ENCODE peak calls at places on chromosomes 5 and 9, in ten cellular contexts. I is CD8-positive, alpha-beta T cell; U is ovary; R is HCT116; W is AG09309; G is kidney epithelial cell; P is SK-N-SH; C is heart left ventricle; Z is A549; V is uterus. B is an unnamed sample.

GRCh38 chr5:2836133-2836532 is 84.7 kb upstream of the IRX2 start:
- DNase-seq in I (no peak), U (no peak), R (no peak), W (no peak), G (no peak), P (no peak), C (no peak), Z (no peak), V (no peak), B (no peak)

GRCh38 chr9:121568541-121569265 is 69.1 kb upstream of the GGTA1 start:
- DNase-seq in I (no peak), U (peak), R (no peak), W (no peak), G (no peak), P (peak), C (peak), Z (no peak), V (peak), B (no peak)

GRCh38 chr5:97425511-97425910 is 242.5 kb upstream of the RIOK2 start:
- DNase-seq in I (no peak), U (no peak), R (no peak), W (no peak), G (no peak), P (no peak), C (no peak), Z (no peak), V (no peak), B (peak)

GRCh38 chr5:134225780-134226440 is at the start of gene PPP2CA:
- DNase-seq in I (peak), U (peak), R (peak), W (peak), G (peak), P (peak), C (peak), Z (peak), V (peak), B (peak)

GRCh38 chr9:1083325-1083913 is 33.3 kb downstream of the DMRT2 start:
- DNase-seq in I (no peak), U (no peak), R (no peak), W (no peak), G (no peak), P (peak), C (peak), Z (peak), V (no peak), B (peak)

GRCh38 chr9:135876936-135877335 is 30.4 kb downstream of the CAMSAP1 start:
- DNase-seq in I (no peak), U (no peak), R (no peak), W (no peak), G (no peak), P (no peak), C (no peak), Z (no peak), V (no peak), B (no peak)

GRCh38 chr9:109799792-109800191 is 19.8 kb downstream of the PALM2AKAP2 start:
- DNase-seq in I (no peak), U (no peak), R (no peak), W (no peak), G (no peak), P (no peak), C (no peak), Z (no peak), V (no peak), B (no peak)

GRCh38 chr5:178234121-178234752 is 1.6 kb upstream of the PHYKPL start:
- DNase-seq in I (no peak), U (no peak), R (no peak), W (no peak), G (no peak), P (no peak), C (peak), Z (no peak), V (no peak), B (no peak)

GRCh38 chr9:129436751-129437625 is 183.9 kb downstream of the C9orf50 start:
- DNase-seq in I (peak), U (peak), R (no peak), W (no peak), G (no peak), P (peak), C (peak), Z (no peak), V (peak), B (peak)

GRCh38 chr5:9835121-9835770 is 205.1 kb upstream of the TAS2R1 start:
- DNase-seq in I (no peak), U (no peak), R (no peak), W (no peak), G (no peak), P (no peak), C (no peak), Z (no peak), V (no peak), B (peak)

GRCh38 chr9:72025956-72026355 is 34.5 kb downstream of the C9orf57 start:
- DNase-seq in I (no peak), U (no peak), R (no peak), W (no peak), G (no peak), P (no peak), C (no peak), Z (peak), V (no peak), B (no peak)

GRCh38 chr5:40486437-40487270 is 193.1 kb upstream of the PTGER4 start:
- DNase-seq in I (no peak), U (no peak), R (no peak), W (no peak), G (no peak), P (no peak), C (no peak), Z (no peak), V (no peak), B (no peak)

GRCh38 chr5:15008476-15008875 is 136.9 kb upstream of the ANKH start:
- DNase-seq in I (no peak), U (peak), R (peak), W (peak), G (peak), P (no peak), C (peak), Z (peak), V (peak), B (no peak)
- TF ChIP-seq CTCF in I (no peak), U (no peak), R (no peak), W (no peak), G (no peak), P (no peak), C (no peak), Z (no peak), V (no peak), B (no peak)

GRCh38 chr9:130729145-130729544 is 35.6 kb downstream of the EXOSC2 start:
- DNase-seq in I (no peak), U (no peak), R (no peak), W (no peak), G (no peak), P (no peak), C (no peak), Z (no peak), V (no peak), B (no peak)

GRCh38 chr9:130731355-130731754 is 37.8 kb downstream of the EXOSC2 start:
- DNase-seq in I (no peak), U (no peak), R (no peak), W (no peak), G (no peak), P (no peak), C (no peak), Z (no peak), V (no peak), B (no peak)

GRCh38 chr9:130728721-130729120 is 35.1 kb downstream of the EXOSC2 start:
- DNase-seq in I (no peak), U (no peak), R (peak), W (peak), G (no peak), P (no peak), C (no peak), Z (no peak), V (no peak), B (no peak)

GRCh38 chr9:130732793-130733221 is 39.2 kb downstream of the EXOSC2 start:
- DNase-seq in I (no peak), U (no peak), R (no peak), W (no peak), G (no peak), P (no peak), C (no peak), Z (peak), V (no peak), B (no peak)

DNA sequence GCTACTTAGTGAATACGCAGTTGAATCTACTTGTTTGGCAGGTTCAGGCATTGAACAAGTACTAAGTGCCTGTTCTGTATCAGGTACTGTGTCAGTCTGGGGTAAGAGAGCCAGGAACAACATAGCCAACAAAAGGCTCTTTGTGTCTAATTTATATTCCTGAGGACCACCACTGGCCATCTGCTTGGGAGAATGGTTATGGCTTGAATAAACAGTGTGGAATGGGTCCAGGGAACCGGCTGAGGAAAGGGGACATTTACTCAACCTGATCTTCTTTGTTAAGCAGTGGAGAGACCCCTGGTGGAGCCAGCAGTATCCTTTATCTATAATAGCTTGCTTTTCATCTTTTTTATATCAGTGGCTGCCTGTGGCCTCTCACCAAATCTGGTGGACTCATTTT is 38.6 kb downstream of the EXOSC2 start:
- DNase-seq in I (no peak), U (no peak), R (no peak), W (no peak), G (no peak), P (peak), C (no peak), Z (peak), V (no peak), B (no peak)
- TF ChIP-seq CTCF in I (no peak), U (no peak), R (peak), W (no peak), G (peak), P (peak), C (no peak), Z (peak), V (no peak), B (no peak)

GRCh38 chr9:138053996-138054752 is 176.6 kb downstream of the CACNA1B start:
- DNase-seq in I (no peak), U (peak), R (no peak), W (no peak), G (no peak), P (no peak), C (peak), Z (peak), V (no peak), B (no peak)
- TF ChIP-seq CTCF in I (no peak), U (no peak), R (no peak), W (no peak), G (no peak), P (no peak), C (no peak), Z (no peak), V (no peak), B (no peak)

GRCh38 chr5:24103624-24104023 is 541.2 kb downstream of the CDH10 start:
- DNase-seq in I (no peak), U (no peak), R (no peak), W (no peak), G (no peak), P (no peak), C (no peak), Z (no peak), V (no peak), B (no peak)
- TF ChIP-seq CTCF in I (no peak), U (no peak), R (no peak), W (no peak), G (no peak), P (no peak), C (no peak), Z (no peak), V (no peak), B (no peak)

DNA sequence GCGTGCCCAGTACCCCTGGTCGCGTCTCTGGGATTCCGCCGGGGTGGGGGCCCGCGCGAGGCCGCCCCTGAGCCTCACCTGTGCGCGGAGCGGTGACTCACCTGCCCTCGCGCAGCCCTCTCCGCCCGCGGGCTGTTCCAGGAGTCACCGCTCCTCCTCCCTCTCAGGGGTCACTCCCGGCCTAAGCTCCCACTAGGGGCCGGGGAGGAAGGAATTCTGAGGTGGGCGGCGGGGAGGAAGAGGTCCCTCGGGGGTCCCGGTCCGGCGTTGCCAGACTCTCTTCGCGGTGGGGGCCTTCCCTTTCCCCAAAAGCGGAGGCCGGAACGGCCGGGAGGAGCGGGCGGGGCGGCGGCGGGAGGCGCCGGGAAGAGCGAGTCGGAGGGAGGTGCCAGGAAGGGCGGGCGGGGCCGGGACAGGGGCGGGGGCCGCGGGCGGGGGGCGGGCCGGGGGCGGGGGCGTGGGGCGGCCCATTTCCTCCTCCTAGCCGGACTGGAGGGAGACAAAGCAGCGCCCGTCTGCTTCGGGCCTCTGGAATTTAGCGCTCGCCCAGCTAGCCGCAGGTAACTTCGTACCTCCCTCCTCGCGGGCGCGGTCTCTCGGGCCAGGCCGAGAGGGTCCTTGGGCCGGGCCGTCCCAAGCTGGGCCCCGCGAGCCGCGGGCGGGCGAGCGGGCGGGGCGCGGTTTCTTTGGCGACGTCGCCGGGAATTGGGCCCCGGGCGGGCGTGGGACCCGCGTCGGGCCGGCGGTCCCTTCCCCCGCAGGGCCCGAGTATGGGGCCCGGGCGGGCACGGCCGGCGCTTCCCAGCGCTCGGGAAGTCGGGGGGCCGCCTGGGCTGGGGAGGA is at the start of gene CTNNA1:
- DNase-seq in I (peak), U (peak), R (peak), W (no peak), G (no peak), P (peak), C (peak), Z (peak), V (peak), B (peak)
- TF ChIP-seq CTCF in I (no peak), U (no peak), R (no peak), W (no peak), G (no peak), P (no peak), C (no peak), Z (no peak), V (no peak), B (no peak)

DNA sequence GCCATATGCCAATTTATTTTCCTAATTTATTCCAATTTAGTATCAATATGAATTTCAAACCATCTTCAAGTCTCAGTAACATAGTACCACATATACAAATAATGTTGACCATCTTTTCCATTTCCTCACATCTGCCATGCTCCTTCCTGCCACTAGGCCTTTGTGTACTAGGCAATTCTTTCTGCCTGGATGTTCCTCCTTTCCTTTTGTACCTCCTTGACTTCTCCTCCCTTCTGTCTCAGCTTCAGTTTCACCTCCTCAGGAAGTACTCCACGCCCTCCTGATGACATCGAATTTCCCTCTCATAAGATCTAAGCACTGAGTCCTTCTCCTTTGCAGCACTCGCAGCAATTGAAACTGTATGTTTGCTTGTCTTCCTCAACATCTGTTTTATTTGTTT is 53.9 kb downstream of the MEF2C start:
- DNase-seq in I (no peak), U (no peak), R (no peak), W (no peak), G (no peak), P (no peak), C (no peak), Z (no peak), V (no peak), B (no peak)
- TF ChIP-seq CTCF in I (no peak), U (peak), R (peak), W (peak), G (peak), P (peak), C (peak), Z (no peak), V (peak), B (peak)

DNA sequence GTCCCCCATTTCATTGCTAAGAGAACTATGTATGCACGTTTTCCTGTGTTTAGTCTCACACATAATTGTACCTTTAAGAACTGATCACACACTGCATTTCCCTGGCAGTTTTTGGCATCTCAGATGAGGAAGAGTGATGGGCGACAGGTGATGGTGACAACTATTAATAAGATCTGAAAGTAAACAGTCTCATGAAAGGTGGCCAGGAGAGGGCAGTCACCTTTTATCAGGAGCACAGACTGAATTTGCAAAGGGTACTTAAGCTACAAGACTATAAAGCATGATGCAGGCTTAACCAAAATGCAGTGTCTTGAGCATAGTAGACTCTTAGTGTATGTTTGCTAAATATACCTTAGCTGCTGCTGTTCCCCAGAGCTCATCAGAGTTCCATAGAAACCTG is 91.5 kb downstream of the GHR start:
- DNase-seq in I (no peak), U (no peak), R (no peak), W (no peak), G (no peak), P (no peak), C (no peak), Z (peak), V (no peak), B (no peak)
- TF ChIP-seq CTCF in I (no peak), U (no peak), R (peak), W (no peak), G (no peak), P (no peak), C (no peak), Z (no peak), V (no peak), B (no peak)